ENCODE peak calls at places on chromosomes 13 and 19, in ten cellular contexts. V, S, D, F, J, T, A, U, M and N are unnamed samples.
A peak's percentile ranks its signal among the peaks of the same experiment; 100 is the strongest.

GRCh38 chr19:3565177-3565576 is 7.6 kb upstream of the HMG20B start:
- DNase-seq in A (no peak), S (no peak), J (no peak), F (no peak), T (no peak), V (no peak), M (peak; percentile 28), U (no peak), D (no peak), N (peak; percentile 75)

GRCh38 chr19:56119585-56119978 is 1.5 kb downstream of the ZNF787 start:
- DNase-seq in V (no peak), J (no peak), S (peak; percentile 52), T (no peak), F (no peak), D (peak; percentile 48), U (peak; percentile 89), M (peak; percentile 44), A (no peak), N (peak; percentile 31)

GRCh38 chr13:94327318-94327717 is 152.2 kb downstream of the DCT start:
- DNase-seq in A (peak; percentile 82), S (no peak), M (no peak), U (no peak), V (no peak), F (no peak), D (no peak), J (no peak), T (no peak), N (no peak)

GRCh38 chr13:41694902-41695301 is 237.6 kb downstream of the RGCC start:
- DNase-seq in T (no peak), U (no peak), A (no peak), M (peak; percentile 95), D (peak; percentile 69), S (peak; percentile 97), J (no peak), V (no peak), F (peak; percentile 94), N (no peak)

GRCh38 chr19:11373166-11373884 is 1.1 kb upstream of the SWSAP1 start:
- DNase-seq in T (no peak), J (no peak), D (peak; percentile 64), U (no peak), V (peak; percentile 82), F (no peak), M (no peak), S (peak; percentile 22), A (no peak), N (no peak)

GRCh38 chr19:1270854-1271527 is 1.9 kb downstream of the CIRBP start:
- DNase-seq in J (no peak), T (no peak), V (no peak), D (peak; percentile 53), S (no peak), A (no peak), U (peak; percentile 91), M (no peak), F (no peak), N (no peak)

GRCh38 chr19:42149447-42150202 is 17.4 kb upstream of the POU2F2 start:
- DNase-seq in D (no peak), J (no peak), V (no peak), U (no peak), T (no peak), A (no peak), F (no peak), S (no peak), M (no peak), N (no peak)

GRCh38 chr19:12481781-12482504 is 2.7 kb downstream of the ZNF709 start:
- DNase-seq in J (no peak), T (no peak), U (no peak), S (no peak), V (no peak), M (no peak), A (no peak), F (no peak), D (no peak), N (no peak)

GRCh38 chr13:101530293-101530692 is 77.8 kb downstream of the ITGBL1 start:
- DNase-seq in S (peak; percentile 65), F (peak; percentile 40), J (no peak), M (peak; percentile 39), V (no peak), D (no peak), U (no peak), T (no peak), A (no peak), N (no peak)